ENCODE peak calls at places on chromosomes 4 and X, in seven cellular contexts. O, G, P, J, S, E and C are unnamed samples.

GRCh38 chrX:8653956-8654355 is 78.0 kb downstream of the ANOS1 start:
- DNase-seq in O (no peak), G (no peak), P (no peak), J (no peak), S (no peak), E (no peak), C (no peak)

GRCh38 chr4:98434816-98435215 is 173.6 kb downstream of the RAP1GDS1 start:
- DNase-seq in O (no peak), G (no peak), P (no peak), J (no peak), S (no peak), E (no peak), C (no peak)

GRCh38 chr4:7296661-7297335 is 104.5 kb downstream of the SORCS2 start:
- DNase-seq in O (no peak), G (no peak), P (no peak), J (no peak), S (no peak), E (no peak), C (no peak)

GRCh38 chrX:41064028-41064427 is 21.2 kb upstream of the USP9X start:
- DNase-seq in O (peak; percentile 55), G (no peak), P (no peak), J (no peak), S (peak; percentile 47), E (no peak), C (peak; percentile 52)

GRCh38 chr4:4506961-4507360 is 34.9 kb downstream of the STX18 start:
- DNase-seq in O (no peak), G (no peak), P (no peak), J (no peak), S (peak; percentile 9), E (no peak), C (no peak)

GRCh38 chrX:118603981-118604380 is 108.4 kb downstream of the DOCK11 start:
- DNase-seq in O (peak; percentile 63), G (peak; percentile 62), P (peak; percentile 7), J (no peak), S (peak; percentile 70), E (peak; percentile 4), C (peak; percentile 67)

GRCh38 chrX:35665311-35665710 is 132.8 kb upstream of the MAGEB16 start:
- DNase-seq in O (no peak), G (no peak), P (no peak), J (no peak), S (no peak), E (no peak), C (no peak)

GRCh38 chrX:70485466-70485865 is 40.8 kb downstream of the DLG3 start:
- DNase-seq in O (no peak), G (no peak), P (no peak), J (no peak), S (no peak), E (no peak), C (no peak)

GRCh38 chr4:178185517-178185916 is 743.3 kb upstream of the AGA start:
- DNase-seq in O (no peak), G (no peak), P (no peak), J (no peak), S (no peak), E (no peak), C (no peak)

GRCh38 chrX:100356497-100356896 is 53.6 kb downstream of the PCDH19 start:
- DNase-seq in O (no peak), G (no peak), P (no peak), J (no peak), S (no peak), E (no peak), C (no peak)

GRCh38 chr4:70559216-70559830 is 32.7 kb upstream of the AMBN start:
- DNase-seq in O (peak; percentile 52), G (peak; percentile 65), P (peak; percentile 10), J (no peak), S (peak; percentile 55), E (peak; percentile 4), C (peak; percentile 57)

GRCh38 chr4:123939621-123940020 is 543.0 kb downstream of the SPRY1 start:
- DNase-seq in O (peak; percentile 80), G (no peak), P (no peak), J (no peak), S (peak; percentile 75), E (no peak), C (peak; percentile 87)